ENCODE peak calls at places on chromosome 17, in six cellular contexts. B is stimulated activated CD4-positive, alpha-beta T cell treated with anti-CD3 and anti-CD28 coated beads, Interleukin-15, amount 100 ng/mL, for 48 hours; M is A549; J is NCI-H460; Z is activated CD8-positive, alpha-beta T cell treated with anti-CD3 and anti-CD28 coated beads, Interleukin-2, amount 10 ng/mL, durations not matched to agents 7 days and 5 days; K is iPS DF 19.7. P is an unnamed sample.

GRCh38 chr17:76981545-76982295 is 113.5 kb downstream of the MGAT5B start:
- DNase-seq in B (no peak), M (no peak), J (no peak), Z (no peak), K (no peak), P (no peak)

GRCh38 chr17:71460943-71461342 is 659.9 kb upstream of the SOX9 start:
- DNase-seq in B (no peak), M (no peak), J (no peak), Z (no peak), K (no peak), P (no peak)

GRCh38 chr17:15261063-15261817 is 3.9 kb downstream of the PMP22 start:
- DNase-seq in B (no peak), M (peak), J (peak), Z (no peak), K (no peak), P (no peak)

GRCh38 chr17:62670202-62670821 is 42.8 kb downstream of the MRC2 start:
- DNase-seq in B (no peak), M (no peak), J (no peak), Z (no peak), K (no peak), P (no peak)

GRCh38 chr17:32623196-32623595 is 136.4 kb downstream of the CDK5R1 start:
- DNase-seq in B (no peak), M (no peak), J (no peak), Z (no peak), K (no peak), P (no peak)

GRCh38 chr17:78840530-78840779 is 159 bp downstream of the USP36 start:
- DNase-seq in B (no peak), M (no peak), J (no peak), Z (no peak), K (no peak), P (no peak)

GRCh38 chr17:39485555-39485954 is 24.3 kb downstream of the CDK12 start:
- DNase-seq in B (no peak), M (no peak), J (peak), Z (no peak), K (no peak), P (no peak)

GRCh38 chr17:79834575-79835469 is 4.4 kb downstream of the CBX4 start:
- DNase-seq in B (no peak), M (no peak), J (no peak), Z (no peak), K (no peak), P (no peak)

GRCh38 chr17:50203589-50204345 is 2.3 kb upstream of the COL1A1 start:
- DNase-seq in B (no peak), M (no peak), J (no peak), Z (no peak), K (no peak), P (no peak)

GRCh38 chr17:78967782-78968362 is 11.9 kb downstream of the LGALS3BP start:
- DNase-seq in B (no peak), M (no peak), J (no peak), Z (no peak), K (no peak), P (no peak)

GRCh38 chr17:3685174-3685812 is 10.7 kb downstream of the P2RX5 start:
- DNase-seq in B (no peak), M (no peak), J (no peak), Z (no peak), K (no peak), P (no peak)

GRCh38 chr17:48024149-48025039 is 13.2 kb downstream of the COPZ2 start:
- DNase-seq in B (no peak), M (peak), J (peak), Z (peak), K (no peak), P (peak)

GRCh38 chr17:64686705-64687104 is 24.6 kb upstream of the SMURF2 start:
- DNase-seq in B (no peak), M (no peak), J (no peak), Z (no peak), K (no peak), P (no peak)

GRCh38 chr17:58516644-58517377 is 2.4 kb upstream of the MTMR4 start:
- DNase-seq in B (no peak), M (no peak), J (no peak), Z (peak), K (no peak), P (no peak)

GRCh38 chr17:27471321-27472269 is 15.3 kb downstream of the KSR1 start:
- DNase-seq in B (peak), M (no peak), J (no peak), Z (peak), K (no peak), P (no peak)

GRCh38 chr17:4420692-4421131 is 13.0 kb upstream of the SPNS3 start:
- DNase-seq in B (peak), M (peak), J (peak), Z (peak), K (peak), P (peak)

GRCh38 chr17:72208832-72209231 is 88.0 kb downstream of the SOX9 start:
- DNase-seq in B (no peak), M (no peak), J (no peak), Z (no peak), K (no peak), P (no peak)

P was measured in T47D.